ENCODE peak calls at places on chromosomes 1 and 21, in four cellular contexts. U, O, G and W are unnamed samples.

GRCh38 chr1:183163311-183163710 is 22.8 kb upstream of the LAMC2 start:
- DNase-seq in G (no peak), O (no peak), U (peak; percentile 95), W (peak; percentile 63)

GRCh38 chr1:73839922-73840321 is 358.1 kb downstream of the LRRIQ3 start:
- DNase-seq in U (peak; percentile 1), O (no peak), G (no peak), W (no peak)

GRCh38 chr1:234962340-234962989 is 166.2 kb downstream of the TOMM20 start:
- DNase-seq in U (peak; percentile 100), G (no peak), O (no peak), W (peak; percentile 88)

GRCh38 chr1:20739225-20739624 is 6.7 kb upstream of the SH2D5 start:
- DNase-seq in U (peak; percentile 68), O (no peak), G (no peak), W (peak; percentile 63)

GRCh38 chr1:155192346-155193274 is 15.1 kb downstream of the THBS3 start:
- DNase-seq in U (no peak), O (no peak), G (peak; percentile 82), W (no peak)

GRCh38 chr1:240282061-240282830 is 190.6 kb downstream of the FMN2 start:
- DNase-seq in G (no peak), O (no peak), U (no peak), W (no peak)

GRCh38 chr1:99662581-99663208 is 16.8 kb downstream of the PALMD start:
- DNase-seq in U (no peak), O (no peak), G (no peak), W (peak; percentile 42)

GRCh38 chr1:236395780-236396664 is 1.9 kb downstream of the EDARADD start:
- DNase-seq in O (no peak), G (peak; percentile 45), U (no peak), W (no peak)

GRCh38 chr21:14880922-14881321 is 183.9 kb downstream of the NRIP1 start:
- DNase-seq in G (no peak), U (peak; percentile 84), O (no peak), W (no peak)

GRCh38 chr1:59879556-59879955 is 47.0 kb downstream of the CYP2J2 start:
- DNase-seq in O (peak; percentile 58), G (peak; percentile 63), U (peak; percentile 58), W (peak; percentile 56)

GRCh38 chr1:197312163-197312562 is 44.1 kb downstream of the CRB1 start:
- DNase-seq in U (peak; percentile 9), O (no peak), G (no peak), W (no peak)

GRCh38 chr1:160876311-160876710 is 8.7 kb downstream of the ITLN1 start:
- DNase-seq in G (no peak), O (no peak), U (no peak), W (no peak)

GRCh38 chr1:100265562-100265930 is 470 bp upstream of the RTCA start:
- DNase-seq in G (no peak), U (peak; percentile 64), O (no peak), W (peak; percentile 12)

GRCh38 chr1:9371391-9371935 is 78.8 kb downstream of the SPSB1 start:
- DNase-seq in U (peak; percentile 92), O (peak; percentile 67), G (no peak), W (peak; percentile 83)

GRCh38 chr1:103106426-103107321 is 1.6 kb downstream of the COL11A1 start:
- DNase-seq in O (peak; percentile 37), G (peak; percentile 56), U (peak; percentile 68), W (peak; percentile 66)

GRCh38 chr1:97433520-97434175 is 487.2 kb downstream of the DPYD start:
- DNase-seq in O (no peak), G (no peak), U (peak; percentile 88), W (peak; percentile 28)

GRCh38 chr1:2472109-2472508 is 4.0 kb upstream of the PLCH2 start:
- DNase-seq in O (no peak), U (no peak), G (no peak), W (no peak)

GRCh38 chr1:84433253-84434080 is 35.2 kb downstream of the DNASE2B start:
- DNase-seq in O (peak; percentile 63), G (peak; percentile 33), U (peak; percentile 72), W (peak; percentile 55)

GRCh38 chr21:45982256-45982757 is 737 bp downstream of the COL6A1 start:
- DNase-seq in G (no peak), U (no peak), O (no peak), W (no peak)

GRCh38 chr1:45503462-45504360 is 3.6 kb downstream of the MMACHC start:
- DNase-seq in U (no peak), G (no peak), O (no peak), W (no peak)

GRCh38 chr1:26409191-26409751 is 1.3 kb upstream of the LIN28A start:
- DNase-seq in U (no peak), G (peak; percentile 70), O (no peak), W (no peak)

GRCh38 chr21:44419679-44420078 is 35.6 kb upstream of the LRRC3 start:
- DNase-seq in U (no peak), O (no peak), G (no peak), W (no peak)

GRCh38 chr1:112772781-112773180 is 57.6 kb upstream of the PPM1J start:
- DNase-seq in O (no peak), U (peak; percentile 84), G (no peak), W (no peak)

GRCh38 chr1:244992833-244993232 is 128.5 kb upstream of the HNRNPU start:
- DNase-seq in O (no peak), G (no peak), U (no peak), W (no peak)

GRCh38 chr1:156480411-156481192 is 20.0 kb downstream of the MEF2D start:
- DNase-seq in U (no peak), O (no peak), G (peak; percentile 88), W (peak; percentile 46)